ENCODE peak calls at places on chromosome 7, in seven cellular contexts. P, D, V, C, F, B and M are unnamed samples.

GRCh38 chr7:143458263-143458662 is 15.0 kb downstream of the TAS2R60 start:
- DNase-seq in P (peak), D (no peak), V (no peak), C (peak), F (peak), B (no peak), M (peak)

GRCh38 chr7:98713411-98713810 is 96.3 kb downstream of the NPTX2 start:
- DNase-seq in P (peak), D (no peak), V (no peak), C (no peak), F (no peak), B (no peak), M (peak)

GRCh38 chr7:87715511-87715910 is 87.3 kb downstream of the RUNDC3B start:
- DNase-seq in P (no peak), D (no peak), V (no peak), C (no peak), F (no peak), B (no peak), M (no peak)

GRCh38 chr7:34821965-34822558 is 164.0 kb downstream of the NPSR1 start:
- DNase-seq in P (no peak), D (no peak), V (no peak), C (no peak), F (no peak), B (no peak), M (no peak)

GRCh38 chr7:39460486-39460885 is 105.7 kb upstream of the YAE1 start:
- DNase-seq in P (no peak), D (no peak), V (no peak), C (no peak), F (no peak), B (no peak), M (no peak)

GRCh38 chr7:130669051-130669700 is 628 bp upstream of the COPG2 start:
- DNase-seq in P (no peak), D (no peak), V (no peak), C (no peak), F (no peak), B (no peak), M (peak)

GRCh38 chr7:90312745-90313144 is 8.4 kb downstream of the FAM237B start:
- DNase-seq in P (peak), D (no peak), V (no peak), C (no peak), F (no peak), B (peak), M (peak)

GRCh38 chr7:102993532-102994029 is 80.8 kb downstream of the LRRC17 start:
- DNase-seq in P (peak), D (no peak), V (peak), C (no peak), F (no peak), B (peak), M (peak)

GRCh38 chr7:101783381-101784181 is 33.8 kb upstream of the CUX1 start:
- DNase-seq in P (no peak), D (no peak), V (no peak), C (no peak), F (no peak), B (peak), M (no peak)

GRCh38 chr7:6615853-6616555 is 594 bp downstream of the ZNF853 start:
- DNase-seq in P (no peak), D (no peak), V (no peak), C (no peak), F (no peak), B (no peak), M (no peak)

GRCh38 chr7:44147026-44147881 is 6.1 kb upstream of the MYL7 start:
- DNase-seq in P (no peak), D (no peak), V (no peak), C (no peak), F (no peak), B (peak), M (no peak)

GRCh38 chr7:24982917-24983316 is 2.9 kb upstream of the OSBPL3 start:
- DNase-seq in P (no peak), D (no peak), V (no peak), C (no peak), F (no peak), B (no peak), M (peak)
- TF ChIP-seq CTCF in P (peak), D (no peak), V (peak), C (no peak), F (peak), B (peak), M (peak)

GRCh38 chr7:375491-375821 is 85.5 kb downstream of the FOXL3 start:
- DNase-seq in P (no peak), D (no peak), V (no peak), C (peak), F (no peak), B (no peak), M (no peak)

GRCh38 chr7:372939-373791 is 83.2 kb downstream of the FOXL3 start:
- DNase-seq in P (no peak), D (peak), V (no peak), C (peak), F (no peak), B (no peak), M (no peak)

GRCh38 chr7:374706-375490 is 84.9 kb downstream of the FOXL3 start:
- DNase-seq in P (no peak), D (peak), V (no peak), C (no peak), F (no peak), B (no peak), M (no peak)

GRCh38 chr7:372546-372938 is 82.6 kb downstream of the FOXL3 start:
- DNase-seq in P (no peak), D (peak), V (no peak), C (peak), F (no peak), B (no peak), M (no peak)

DNA sequence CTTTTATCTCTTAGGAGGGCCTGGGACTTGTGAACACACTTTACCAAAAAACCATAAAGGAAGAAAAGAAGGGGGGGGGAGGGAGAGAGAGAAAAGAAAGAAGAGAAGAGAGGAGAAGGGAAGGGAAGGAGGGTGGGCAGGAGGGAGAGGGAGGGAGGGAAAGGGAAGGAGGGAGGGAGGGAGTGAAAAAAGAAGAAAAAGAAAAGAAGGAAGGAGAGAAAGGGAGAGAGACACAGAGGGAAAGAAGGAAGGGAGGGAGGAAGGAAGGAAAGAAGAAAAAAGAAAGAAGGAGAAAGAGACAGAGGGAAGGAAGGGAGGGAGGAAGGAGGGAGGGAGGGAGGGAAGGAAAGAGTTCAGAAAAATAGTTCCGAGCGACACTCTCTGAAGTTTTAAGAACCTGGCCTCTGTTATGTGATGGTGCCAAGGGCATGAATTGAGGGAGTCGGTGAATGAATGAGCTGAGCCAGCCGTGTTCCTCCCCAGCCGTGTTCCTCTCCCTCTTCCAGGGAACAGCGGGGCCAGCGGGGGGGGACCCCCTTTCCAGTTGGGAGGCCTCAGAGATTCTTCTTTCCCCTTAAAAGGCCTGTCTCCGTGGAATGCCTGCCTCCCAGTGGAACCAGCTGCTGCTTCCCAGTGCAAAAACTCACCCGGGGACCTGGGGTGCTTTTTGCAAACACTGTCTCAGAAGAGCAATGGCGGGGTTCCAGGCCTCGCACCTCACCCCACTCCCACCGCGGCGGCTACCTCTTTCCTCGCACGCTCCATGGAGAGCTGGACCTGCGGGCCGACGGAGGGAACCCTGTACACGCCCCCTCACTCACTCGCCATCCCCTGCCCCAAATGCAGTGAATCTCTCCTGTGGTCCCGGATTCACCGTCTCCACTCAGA is 84.1 kb downstream of the FOXL3 start:
- DNase-seq in P (no peak), D (peak), V (no peak), C (no peak), F (no peak), B (no peak), M (no peak)
- TF ChIP-seq CTCF in P (no peak), D (no peak), V (no peak), C (no peak), F (no peak), B (no peak), M (no peak)

GRCh38 chr7:82501256-82501815 is 57.8 kb upstream of the CACNA2D1 start:
- DNase-seq in P (no peak), D (no peak), V (no peak), C (no peak), F (no peak), B (no peak), M (no peak)

GRCh38 chr7:82507365-82507975 is 63.9 kb upstream of the CACNA2D1 start:
- DNase-seq in P (no peak), D (no peak), V (no peak), C (no peak), F (no peak), B (no peak), M (no peak)

GRCh38 chr7:82507976-82508677 is 64.5 kb upstream of the CACNA2D1 start:
- DNase-seq in P (no peak), D (no peak), V (no peak), C (no peak), F (no peak), B (no peak), M (no peak)

GRCh38 chr7:82506702-82507101 is 63.1 kb upstream of the CACNA2D1 start:
- DNase-seq in P (peak), D (peak), V (no peak), C (peak), F (no peak), B (peak), M (no peak)

DNA sequence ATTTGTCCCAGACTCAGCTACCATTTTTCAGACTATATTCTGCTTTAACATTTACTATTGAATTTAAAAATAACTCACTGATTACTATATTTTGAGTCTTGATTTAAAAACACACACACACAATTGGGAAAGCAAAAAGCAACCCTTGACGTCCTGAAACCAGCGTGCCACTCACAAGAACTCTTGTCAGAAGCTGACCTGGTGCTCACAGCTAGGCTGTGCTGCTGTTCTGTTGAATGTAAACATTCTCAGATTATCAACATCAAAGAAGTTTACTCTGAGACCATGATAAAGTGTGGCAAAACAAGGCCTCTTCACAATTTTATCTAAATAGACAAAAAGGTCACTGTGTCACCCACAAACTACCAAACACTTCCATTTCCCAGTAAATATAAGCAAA is 62.6 kb upstream of the CACNA2D1 start:
- DNase-seq in P (no peak), D (no peak), V (no peak), C (no peak), F (no peak), B (peak), M (no peak)
- TF ChIP-seq CTCF in P (no peak), D (no peak), V (no peak), C (no peak), F (no peak), B (peak), M (no peak)

DNA sequence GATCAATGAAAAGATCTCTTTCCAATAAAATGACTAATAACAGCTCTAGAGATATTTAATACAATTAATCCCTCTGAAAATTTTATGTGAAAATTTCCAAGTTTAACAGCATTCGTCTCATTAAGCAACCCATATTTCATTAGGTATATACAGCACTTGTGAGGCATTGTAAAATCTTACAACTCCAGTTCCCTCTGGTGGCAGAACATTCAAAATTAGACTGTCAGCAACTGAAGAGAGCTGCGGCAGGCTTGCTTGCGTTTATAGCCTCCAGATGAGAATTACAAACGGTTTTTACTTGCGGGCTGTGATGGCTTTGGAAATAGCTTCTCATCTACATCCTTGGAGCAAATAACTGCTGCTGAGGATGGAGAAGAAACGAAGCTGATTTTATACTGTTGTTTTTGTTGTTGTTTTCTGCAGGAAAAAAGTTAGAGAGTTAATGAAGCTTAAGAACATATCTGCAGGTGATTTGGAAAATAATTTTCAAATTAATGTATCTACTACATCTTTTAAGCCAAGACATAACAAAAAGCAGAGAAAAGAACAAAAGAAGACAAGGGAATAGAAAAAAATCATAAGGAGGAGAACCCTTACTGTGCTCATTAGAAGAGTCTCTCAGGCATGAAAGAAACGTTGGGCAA is 171.3 kb downstream of the MAGI2 start:
- DNase-seq in P (peak), D (no peak), V (peak), C (no peak), F (peak), B (peak), M (peak)
- TF ChIP-seq CTCF in P (peak), D (peak), V (peak), C (peak), F (peak), B (peak), M (peak)

GRCh38 chr7:116686033-116686432 is 14.0 kb downstream of the MET start:
- DNase-seq in P (no peak), D (no peak), V (no peak), C (no peak), F (no peak), B (no peak), M (no peak)
- TF ChIP-seq CTCF in P (no peak), D (no peak), V (no peak), C (no peak), F (no peak), B (no peak), M (no peak)

DNA sequence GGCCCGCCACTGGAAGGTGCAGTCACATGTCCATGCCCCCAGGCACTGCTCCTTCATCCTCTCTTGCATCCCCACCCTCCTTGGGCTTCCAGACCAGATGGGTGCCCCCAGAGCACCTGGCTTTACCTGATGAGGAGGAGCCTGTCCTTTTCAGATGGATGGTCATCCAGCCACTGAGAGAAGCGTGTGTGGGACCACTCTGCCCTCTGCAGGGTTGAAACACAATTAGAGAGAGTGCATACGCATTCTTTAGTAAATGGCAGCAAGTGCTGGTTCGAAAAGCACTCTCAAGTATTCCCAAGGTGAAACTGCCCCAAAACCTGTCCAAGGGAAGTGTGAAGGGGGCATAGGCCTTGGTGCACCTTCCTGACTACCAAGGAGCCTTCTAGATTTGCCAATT is 41.6 kb downstream of the HBP1 start:
- DNase-seq in P (no peak), D (no peak), V (no peak), C (no peak), F (no peak), B (no peak), M (no peak)
- TF ChIP-seq CTCF in P (no peak), D (no peak), V (no peak), C (no peak), F (no peak), B (no peak), M (no peak)

DNA sequence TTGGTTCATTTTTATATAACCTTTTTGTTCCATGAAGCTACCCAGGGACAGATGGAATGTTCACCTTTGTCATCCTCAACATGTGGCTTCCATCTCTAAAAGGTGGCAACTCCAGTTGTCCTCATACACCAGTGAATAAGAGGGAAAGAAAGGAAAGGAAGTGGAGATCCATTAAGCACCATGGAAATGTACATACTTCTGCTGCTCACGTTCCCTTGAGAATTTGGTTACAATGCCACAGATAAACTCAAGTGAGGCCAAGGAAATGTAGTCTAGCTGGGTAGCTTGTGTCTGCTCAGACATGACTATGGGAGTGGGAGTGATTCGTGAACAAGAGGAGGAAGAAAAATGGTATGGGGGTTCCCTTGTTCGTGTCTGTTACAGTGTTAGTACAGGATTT is 237.1 kb upstream of the FAM3C start:
- DNase-seq in P (no peak), D (no peak), V (no peak), C (no peak), F (no peak), B (peak), M (no peak)
- TF ChIP-seq CTCF in P (no peak), D (no peak), V (no peak), C (no peak), F (no peak), B (no peak), M (no peak)